ENCODE peak calls at places on chromosome 4, in five cellular contexts. One of them, this sample, is unnamed.

GRCh38 chr4:75289843-75290616 is 224.2 kb downstream of the RCHY1 start:
- DNase-seq in ascending aorta: no peak
- DNase-seq in suprapubic skin: no peak
- DNase-seq in GM23338: peak; percentile 81
- DNase-seq in heart right ventricle: no peak
- DNase-seq in this sample: no peak

GRCh38 chr4:39758176-39758575 is 60.2 kb downstream of the UBE2K start:
- DNase-seq in ascending aorta: no peak
- DNase-seq in suprapubic skin: no peak
- DNase-seq in GM23338: no peak
- DNase-seq in heart right ventricle: no peak
- DNase-seq in this sample: no peak

GRCh38 chr4:39464886-39465501 is 6.1 kb downstream of the LIAS start:
- DNase-seq in ascending aorta: no peak
- DNase-seq in suprapubic skin: no peak
- DNase-seq in GM23338: no peak
- DNase-seq in heart right ventricle: no peak
- DNase-seq in this sample: peak; percentile 25

GRCh38 chr4:186760576-186760975 is 36.9 kb upstream of the FAT1 start:
- DNase-seq in ascending aorta: no peak
- DNase-seq in suprapubic skin: no peak
- DNase-seq in GM23338: no peak
- DNase-seq in heart right ventricle: no peak
- DNase-seq in this sample: peak; percentile 62

GRCh38 chr4:85084371-85085170 is 118.1 kb upstream of the WDFY3 start:
- DNase-seq in ascending aorta: no peak
- DNase-seq in suprapubic skin: no peak
- DNase-seq in GM23338: peak; percentile 79
- DNase-seq in heart right ventricle: no peak
- DNase-seq in this sample: no peak

GRCh38 chr4:128220286-128221235 is 67.1 kb downstream of the PGRMC2 start:
- DNase-seq in ascending aorta: no peak
- DNase-seq in suprapubic skin: no peak
- DNase-seq in GM23338: peak; percentile 41
- DNase-seq in heart right ventricle: no peak
- DNase-seq in this sample: peak; percentile 70

GRCh38 chr4:40349561-40350198 is 14.5 kb downstream of the CHRNA9 start:
- DNase-seq in ascending aorta: no peak
- DNase-seq in suprapubic skin: no peak
- DNase-seq in GM23338: no peak
- DNase-seq in heart right ventricle: no peak
- DNase-seq in this sample: no peak

GRCh38 chr4:131974730-131975129 is 1174.4 kb upstream of the PCDH10 start:
- DNase-seq in ascending aorta: no peak
- DNase-seq in suprapubic skin: no peak
- DNase-seq in GM23338: no peak
- DNase-seq in heart right ventricle: no peak
- DNase-seq in this sample: no peak

GRCh38 chr4:114132830-114133229 is 153.4 kb upstream of the ARSJ start:
- DNase-seq in ascending aorta: no peak
- DNase-seq in suprapubic skin: no peak
- DNase-seq in GM23338: peak; percentile 62
- DNase-seq in heart right ventricle: no peak
- DNase-seq in this sample: no peak

GRCh38 chr4:185374573-185374972 is 21.2 kb downstream of the LRP2BP start:
- DNase-seq in ascending aorta: no peak
- DNase-seq in suprapubic skin: no peak
- DNase-seq in GM23338: no peak
- DNase-seq in heart right ventricle: no peak
- DNase-seq in this sample: no peak

GRCh38 chr4:181685461-181685860 is 557.7 kb upstream of the TENM3 start:
- DNase-seq in ascending aorta: no peak
- DNase-seq in suprapubic skin: no peak
- DNase-seq in GM23338: no peak
- DNase-seq in heart right ventricle: no peak
- DNase-seq in this sample: no peak

GRCh38 chr4:3852309-3852708 is 86.1 kb downstream of the ADRA2C start:
- DNase-seq in ascending aorta: no peak
- DNase-seq in suprapubic skin: no peak
- DNase-seq in GM23338: no peak
- DNase-seq in heart right ventricle: no peak
- DNase-seq in this sample: no peak

GRCh38 chr4:70613893-70614572 is 14.5 kb upstream of the ENAM start:
- DNase-seq in ascending aorta: no peak
- DNase-seq in suprapubic skin: no peak
- DNase-seq in GM23338: no peak
- DNase-seq in heart right ventricle: no peak
- DNase-seq in this sample: no peak

GRCh38 chr4:81314196-81314896 is 99.3 kb upstream of the PRKG2 start:
- DNase-seq in ascending aorta: no peak
- DNase-seq in suprapubic skin: no peak
- DNase-seq in GM23338: no peak
- DNase-seq in heart right ventricle: peak; percentile 17
- DNase-seq in this sample: no peak

GRCh38 chr4:183175631-183176232 is 76.7 kb downstream of the WWC2 start:
- DNase-seq in ascending aorta: no peak
- DNase-seq in suprapubic skin: no peak
- DNase-seq in GM23338: no peak
- DNase-seq in heart right ventricle: no peak
- DNase-seq in this sample: peak; percentile 48

GRCh38 chr4:164501074-164501473 is 252.9 kb upstream of the SMIM31 start:
- DNase-seq in ascending aorta: no peak
- DNase-seq in suprapubic skin: no peak
- DNase-seq in GM23338: no peak
- DNase-seq in heart right ventricle: no peak
- DNase-seq in this sample: no peak

GRCh38 chr4:29405151-29405550 is 1315.0 kb upstream of the PCDH7 start:
- DNase-seq in ascending aorta: no peak
- DNase-seq in suprapubic skin: no peak
- DNase-seq in GM23338: no peak
- DNase-seq in heart right ventricle: no peak
- DNase-seq in this sample: no peak

GRCh38 chr4:175253184-175253902 is 335.2 kb downstream of the ADAM29 start:
- DNase-seq in ascending aorta: no peak
- DNase-seq in suprapubic skin: no peak
- DNase-seq in GM23338: peak; percentile 28
- DNase-seq in heart right ventricle: no peak
- DNase-seq in this sample: no peak

GRCh38 chr4:72966652-72967051 is 102.9 kb downstream of the COX18 start:
- DNase-seq in ascending aorta: no peak
- DNase-seq in suprapubic skin: no peak
- DNase-seq in GM23338: no peak
- DNase-seq in heart right ventricle: no peak
- DNase-seq in this sample: no peak

GRCh38 chr4:141455651-141456050 is 180.7 kb upstream of the IL15 start:
- DNase-seq in ascending aorta: no peak
- DNase-seq in suprapubic skin: no peak
- DNase-seq in GM23338: no peak
- DNase-seq in heart right ventricle: no peak
- DNase-seq in this sample: no peak

GRCh38 chr4:173370130-173370476 is 651 bp upstream of the SAP30 start:
- DNase-seq in ascending aorta: peak; percentile 92
- DNase-seq in suprapubic skin: peak; percentile 84
- DNase-seq in GM23338: no peak
- DNase-seq in heart right ventricle: peak; percentile 66
- DNase-seq in this sample: no peak

GRCh38 chr4:81639248-81639647 is 167.5 kb upstream of the RASGEF1B start:
- DNase-seq in ascending aorta: no peak
- DNase-seq in suprapubic skin: no peak
- DNase-seq in GM23338: no peak
- DNase-seq in heart right ventricle: no peak
- DNase-seq in this sample: no peak

GRCh38 chr4:184784628-184785257 is 41.0 kb downstream of the ACSL1 start:
- DNase-seq in ascending aorta: no peak
- DNase-seq in suprapubic skin: no peak
- DNase-seq in GM23338: no peak
- DNase-seq in heart right ventricle: no peak
- DNase-seq in this sample: no peak

GRCh38 chr4:123892997-123893745 is 496.6 kb downstream of the SPRY1 start:
- DNase-seq in ascending aorta: no peak
- DNase-seq in suprapubic skin: no peak
- DNase-seq in GM23338: no peak
- DNase-seq in heart right ventricle: no peak
- DNase-seq in this sample: no peak

GRCh38 chr4:186644737-186645261 is 78.9 kb downstream of the FAT1 start:
- DNase-seq in ascending aorta: no peak
- DNase-seq in suprapubic skin: no peak
- DNase-seq in GM23338: no peak
- DNase-seq in heart right ventricle: peak; percentile 36
- DNase-seq in this sample: no peak

GRCh38 chr4:145061325-145061920 is 36.6 kb downstream of the ANAPC10 start:
- DNase-seq in ascending aorta: no peak
- DNase-seq in suprapubic skin: no peak
- DNase-seq in GM23338: peak; percentile 61
- DNase-seq in heart right ventricle: no peak
- DNase-seq in this sample: peak; percentile 43

GRCh38 chr4:47349323-47349722 is 114.2 kb downstream of the COMMD8 start:
- DNase-seq in ascending aorta: no peak
- DNase-seq in suprapubic skin: no peak
- DNase-seq in GM23338: no peak
- DNase-seq in heart right ventricle: no peak
- DNase-seq in this sample: peak; percentile 70

GRCh38 chr4:84648185-84648584 is 65.3 kb downstream of the CDS1 start:
- DNase-seq in ascending aorta: no peak
- DNase-seq in suprapubic skin: no peak
- DNase-seq in GM23338: no peak
- DNase-seq in heart right ventricle: no peak
- DNase-seq in this sample: no peak

GRCh38 chr4:169121920-169122319 is 111.9 kb upstream of the CBR4 start:
- DNase-seq in ascending aorta: no peak
- DNase-seq in suprapubic skin: no peak
- DNase-seq in GM23338: peak; percentile 21
- DNase-seq in heart right ventricle: no peak
- DNase-seq in this sample: no peak

GRCh38 chr4:102089850-102090621 is 255.2 kb downstream of the SLC39A8 start:
- DNase-seq in ascending aorta: no peak
- DNase-seq in suprapubic skin: no peak
- DNase-seq in GM23338: no peak
- DNase-seq in heart right ventricle: no peak
- DNase-seq in this sample: no peak
- H3K27me3 ChIP-seq in ascending aorta: no peaks in the 10 kb centered on the region
- H3K27me3 ChIP-seq in suprapubic skin: no peaks in the 10 kb centered on the region
- H3K27me3 ChIP-seq in GM23338: no peaks in the 10 kb centered on the region
- H3K27me3 ChIP-seq in heart right ventricle: no peaks in the 10 kb centered on the region
- H3K27me3 ChIP-seq in this sample: no peaks in the 10 kb centered on the region

GRCh38 chr4:147830102-147830463 is 98.2 kb downstream of the ARHGAP10 start:
- DNase-seq in ascending aorta: no peak
- DNase-seq in suprapubic skin: no peak
- DNase-seq in GM23338: peak; percentile 17
- DNase-seq in heart right ventricle: no peak
- DNase-seq in this sample: no peak

GRCh38 chr4:147829401-147830101 is 97.7 kb downstream of the ARHGAP10 start:
- DNase-seq in ascending aorta: peak; percentile 76
- DNase-seq in suprapubic skin: no peak
- DNase-seq in GM23338: no peak
- DNase-seq in heart right ventricle: peak; percentile 31
- DNase-seq in this sample: no peak

GRCh38 chr4:147833254-147833653 is 101.4 kb downstream of the ARHGAP10 start:
- DNase-seq in ascending aorta: no peak
- DNase-seq in suprapubic skin: no peak
- DNase-seq in GM23338: no peak
- DNase-seq in heart right ventricle: no peak
- DNase-seq in this sample: no peak

GRCh38 chr4:147831452-147832192 is 99.7 kb downstream of the ARHGAP10 start:
- DNase-seq in ascending aorta: peak; percentile 82
- DNase-seq in suprapubic skin: no peak
- DNase-seq in GM23338: no peak
- DNase-seq in heart right ventricle: no peak
- DNase-seq in this sample: peak; percentile 74

DNA sequence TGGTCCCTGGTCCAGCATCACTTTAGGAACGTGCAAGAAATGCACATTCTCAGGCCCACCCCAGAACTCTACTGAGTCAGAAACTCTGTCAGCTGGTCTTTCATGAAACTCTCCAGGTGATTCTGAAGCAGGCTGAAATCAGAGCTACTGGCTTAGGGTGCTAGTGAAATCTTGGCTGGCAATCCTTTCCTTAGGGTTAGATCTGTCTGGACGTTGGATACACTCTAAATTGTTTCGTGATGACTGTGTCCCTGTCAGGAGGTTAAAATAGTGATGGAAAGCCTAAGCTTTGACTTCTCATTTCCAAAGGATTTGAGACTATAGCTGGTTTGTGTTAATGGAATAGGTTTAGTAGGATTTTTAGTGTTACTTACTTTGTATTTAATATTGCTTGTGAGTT is 99.1 kb downstream of the ARHGAP10 start:
- DNase-seq in ascending aorta: no peak
- DNase-seq in suprapubic skin: no peak
- DNase-seq in GM23338: no peak
- DNase-seq in heart right ventricle: no peak
- DNase-seq in this sample: peak; percentile 37
- H3K27ac ChIP-seq in ascending aorta: peak overlapping the region; percentile 86
- H3K27ac ChIP-seq in suprapubic skin: peak overlapping the region; percentile 92
- H3K27ac ChIP-seq in GM23338: no peak overlapping the region
- H3K27ac ChIP-seq in heart right ventricle: peak overlapping the region; percentile 89
- H3K27ac ChIP-seq in this sample: peak overlapping the region; percentile 65

GRCh38 chr4:152188801-152189200 is 347.1 kb downstream of the FBXW7 start:
- DNase-seq in ascending aorta: no peak
- DNase-seq in suprapubic skin: no peak
- DNase-seq in GM23338: no peak
- DNase-seq in heart right ventricle: peak; percentile 18
- DNase-seq in this sample: no peak

GRCh38 chr4:152189451-152190179 is 346.3 kb downstream of the FBXW7 start:
- DNase-seq in ascending aorta: no peak
- DNase-seq in suprapubic skin: no peak
- DNase-seq in GM23338: no peak
- DNase-seq in heart right ventricle: no peak
- DNase-seq in this sample: no peak

GRCh38 chr4:152197211-152197610 is 338.7 kb downstream of the FBXW7 start:
- DNase-seq in ascending aorta: no peak
- DNase-seq in suprapubic skin: no peak
- DNase-seq in GM23338: no peak
- DNase-seq in heart right ventricle: no peak
- DNase-seq in this sample: no peak

GRCh38 chr4:152190907-152191306 is 345.0 kb downstream of the FBXW7 start:
- DNase-seq in ascending aorta: no peak
- DNase-seq in suprapubic skin: no peak
- DNase-seq in GM23338: no peak
- DNase-seq in heart right ventricle: no peak
- DNase-seq in this sample: no peak

GRCh38 chr4:152193059-152193458 is 342.8 kb downstream of the FBXW7 start:
- DNase-seq in ascending aorta: no peak
- DNase-seq in suprapubic skin: no peak
- DNase-seq in GM23338: no peak
- DNase-seq in heart right ventricle: no peak
- DNase-seq in this sample: no peak
- H3K27me3 ChIP-seq in ascending aorta: no peaks in the 10 kb centered on the region
- H3K27me3 ChIP-seq in suprapubic skin: no peaks in the 10 kb centered on the region
- H3K27me3 ChIP-seq in GM23338: no peaks in the 10 kb centered on the region
- H3K27me3 ChIP-seq in heart right ventricle: no peaks in the 10 kb centered on the region
- H3K27me3 ChIP-seq in this sample: no peaks in the 10 kb centered on the region

DNA sequence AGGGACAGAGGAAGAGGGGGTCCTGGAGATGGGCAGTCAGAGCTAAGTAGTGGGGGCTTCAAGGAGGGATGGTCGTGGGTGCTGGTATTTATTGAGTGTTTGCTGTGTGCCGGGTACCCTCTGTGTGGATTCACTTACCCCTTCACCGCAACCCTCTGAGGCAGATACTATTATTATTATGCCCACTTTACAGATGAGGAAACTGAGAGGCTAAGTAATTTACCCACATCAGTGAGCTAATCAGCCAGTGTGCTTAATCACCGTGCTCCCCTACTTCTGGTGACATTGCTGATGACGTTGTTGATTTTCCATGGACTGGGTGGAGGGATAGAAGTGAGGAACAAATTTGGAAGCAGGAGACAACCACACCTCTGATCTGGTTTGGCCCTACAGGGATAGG is 4.1 kb upstream of the KIAA0232 start:
- DNase-seq in ascending aorta: no peak
- DNase-seq in suprapubic skin: no peak
- DNase-seq in GM23338: no peak
- DNase-seq in heart right ventricle: no peak
- DNase-seq in this sample: no peak
- H3K27ac ChIP-seq in ascending aorta: no peak overlapping the region
- H3K27ac ChIP-seq in suprapubic skin: no peak overlapping the region
- H3K27ac ChIP-seq in GM23338: no peak overlapping the region
- H3K27ac ChIP-seq in heart right ventricle: no peak overlapping the region
- H3K27ac ChIP-seq in this sample: no peak overlapping the region